ENCODE peak calls at places on chromosome X, in six cellular contexts. Y is pancreas; P is naive thymus-derived CD4-positive, alpha-beta T cell; A is heart left ventricle; C is upper lobe of right lung; E is MM.1S. G is an unnamed sample. For H3K4me1, the result is how much of the 10 kb centered on the place peaks cover.

GRCh38 chrX:130413415-130413814 is 11.6 kb downstream of the RBMX2 start:
- DNase-seq in A (no peak), E (no peak), P (no peak), Y (no peak), C (no peak), G (no peak)

GRCh38 chrX:22171287-22172060 is 101.2 kb upstream of the CBLL2 start:
- DNase-seq in P (no peak), Y (no peak), E (no peak), A (no peak), C (no peak), G (no peak)

GRCh38 chrX:109310031-109310430 is 171.9 kb downstream of the GUCY2F start:
- DNase-seq in E (no peak), A (no peak), C (no peak), Y (no peak), P (no peak), G (no peak)

GRCh38 chrX:67295924-67296323 is 247.9 kb upstream of the AR start:
- DNase-seq in A (no peak), P (no peak), C (no peak), E (no peak), Y (no peak), G (no peak)

GRCh38 chrX:108353452-108353851 is 84.8 kb downstream of the COL4A6 start:
- DNase-seq in P (no peak), Y (no peak), C (no peak), A (no peak), E (no peak), G (no peak)

GRCh38 chrX:39171686-39172085 is 370.4 kb downstream of the MID1IP1 start:
- DNase-seq in E (no peak), Y (no peak), P (no peak), C (no peak), A (no peak), G (no peak)

GRCh38 chrX:109294097-109294815 is 187.6 kb downstream of the GUCY2F start:
- DNase-seq in P (no peak), E (no peak), C (no peak), A (no peak), Y (no peak), G (no peak)

GRCh38 chrX:10484683-10485247 is 135.6 kb downstream of the MID1 start:
- DNase-seq in P (no peak), E (no peak), A (no peak), Y (no peak), C (no peak), G (no peak)

GRCh38 chrX:10579018-10579752 is 41.2 kb downstream of the MID1 start:
- DNase-seq in P (no peak), C (no peak), Y (no peak), A (no peak), E (no peak), G (no peak)

GRCh38 chrX:38474543-38474942 is 86.8 kb upstream of the TSPAN7 start:
- DNase-seq in C (no peak), E (no peak), P (no peak), Y (no peak), A (no peak), G (no peak)

GRCh38 chrX:2710041-2710471 is 19.0 kb downstream of the CD99 start:
- DNase-seq in Y (no peak), C (no peak), E (no peak), P (peak), A (peak), G (no peak)

GRCh38 chrX:135010921-135011320 is 11.4 kb downstream of the RTL8B start:
- DNase-seq in E (no peak), P (no peak), A (no peak), C (no peak), Y (no peak), G (no peak)

GRCh38 chrX:23784487-23785301 is 1.7 kb downstream of the SAT1 start:
- DNase-seq in E (no peak), A (no peak), C (no peak), P (no peak), Y (no peak), G (no peak)

GRCh38 chrX:630007-630921 is at the start of gene SHOX:
- DNase-seq in A (no peak), E (no peak), Y (no peak), C (peak), P (no peak), G (no peak)

GRCh38 chrX:35858916-35859315 is 60.6 kb upstream of the CFAP47 start:
- DNase-seq in A (no peak), P (no peak), E (no peak), Y (no peak), C (no peak), G (no peak)

GRCh38 chrX:153582896-153583295 is 16.0 kb downstream of the CCNQ start:
- DNase-seq in A (peak), C (no peak), Y (no peak), P (peak), E (peak), G (no peak)

GRCh38 chrX:20620301-20620700 is 353.6 kb upstream of the RPS6KA3 start:
- DNase-seq in Y (no peak), E (no peak), P (no peak), A (no peak), C (no peak), G (no peak)

GRCh38 chrX:145213504-145213903 is 33.8 kb upstream of the SPANXN1 start:
- DNase-seq in Y (no peak), E (peak), C (no peak), P (no peak), A (no peak), G (no peak)

GRCh38 chrX:130566028-130566683 is 164.4 kb downstream of the RBMX2 start:
- DNase-seq in C (no peak), A (no peak), E (peak), Y (peak), P (no peak), G (no peak)

GRCh38 chrX:140817943-140818342 is 108.4 kb downstream of the LINC00632 start:
- DNase-seq in P (no peak), Y (no peak), C (no peak), E (peak), A (no peak), G (no peak)

GRCh38 chrX:16711219-16712115 is 1.0 kb downstream of the CTPS2 start:
- DNase-seq in E (no peak), C (no peak), P (no peak), Y (no peak), A (peak), G (no peak)

GRCh38 chrX:154419189-154419588 is 7.8 kb downstream of the TAFAZZIN start:
- DNase-seq in A (no peak), C (no peak), Y (no peak), P (no peak), E (no peak), G (no peak)

GRCh38 chrX:9370888-9371287 is 94.0 kb upstream of the TBL1X start:
- DNase-seq in C (no peak), Y (no peak), E (no peak), P (no peak), A (no peak), G (no peak)

GRCh38 chrX:143788265-143788664 is 67.7 kb upstream of the SPANXN2 start:
- DNase-seq in E (peak), C (no peak), A (no peak), Y (no peak), P (no peak), G (no peak)

GRCh38 chrX:1398431-1399340 is 6.8 kb upstream of the SLC25A6 start:
- DNase-seq in P (no peak), C (peak), Y (no peak), A (peak), E (no peak), G (no peak)

GRCh38 chrX:153703036-153703370 is 15.3 kb downstream of the SLC6A8 start:
- DNase-seq in P (no peak), E (no peak), C (no peak), A (peak), Y (peak), G (no peak)

GRCh38 chrX:138986235-138986634 is 274.7 kb upstream of the FGF13 start:
- DNase-seq in Y (no peak), P (no peak), E (no peak), A (no peak), C (no peak), G (no peak)

GRCh38 chrX:39854772-39855747 is 242.7 kb downstream of the BCOR start:
- DNase-seq in A (no peak), C (no peak), E (peak), Y (no peak), P (peak), G (no peak)

GRCh38 chrX:77446029-77446585 is 1.1 kb upstream of the FGF16 start:
- DNase-seq in P (no peak), C (peak), Y (no peak), A (no peak), E (peak), G (peak)

GRCh38 chrX:148310402-148311200 is 189.8 kb upstream of the AFF2 start:
- DNase-seq in E (peak), P (peak), A (no peak), Y (no peak), C (no peak), G (no peak)

GRCh38 chrX:37509349-37509748 is 62.1 kb upstream of the LANCL3 start:
- DNase-seq in E (peak), P (no peak), A (no peak), C (no peak), Y (no peak), G (no peak)

GRCh38 chrX:110119480-110119879 is 116.6 kb downstream of the TMEM164 start:
- DNase-seq in E (no peak), P (no peak), C (no peak), A (no peak), Y (no peak), G (no peak)

GRCh38 chrX:95539041-95539440 is 1145.6 kb upstream of the DIAPH2 start:
- DNase-seq in Y (no peak), A (no peak), P (no peak), C (no peak), E (no peak), G (no peak)

GRCh38 chrX:10636337-10636736 is 16.0 kb upstream of the MID1 start:
- DNase-seq in A (peak), C (no peak), P (no peak), Y (no peak), E (no peak), G (no peak)

GRCh38 chrX:45714864-45715263 is 514.2 kb upstream of the DIPK2B start:
- DNase-seq in A (no peak), E (no peak), P (no peak), Y (no peak), C (no peak), G (no peak)

GRCh38 chrX:139881130-139881529 is 51.7 kb downstream of the ATP11C start:
- DNase-seq in C (no peak), Y (no peak), A (no peak), P (no peak), E (no peak), G (no peak)

GRCh38 chrX:96763608-96764007 is 79.0 kb downstream of the DIAPH2 start:
- DNase-seq in E (no peak), Y (no peak), P (no peak), A (no peak), C (no peak), G (no peak)

DNA sequence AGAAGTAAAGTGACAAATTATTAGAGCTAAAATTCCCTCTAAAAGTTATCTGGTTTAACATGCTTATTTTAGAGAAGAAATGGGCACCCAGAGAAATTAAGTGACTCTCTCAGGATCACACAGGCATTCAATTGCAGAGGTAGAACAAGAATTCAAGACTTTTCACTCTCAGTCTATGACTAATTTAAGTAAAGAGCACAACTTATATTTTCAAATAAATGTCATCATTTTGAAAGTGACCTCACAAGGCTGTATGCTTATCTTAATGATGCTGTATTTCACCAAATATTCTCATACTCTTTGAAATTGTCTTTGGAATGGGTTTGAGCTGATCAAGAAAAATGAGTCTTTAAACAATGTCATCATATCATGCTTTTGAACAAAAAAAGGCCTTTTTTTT is 15.3 kb downstream of the GPR174 start:
- DNase-seq in A (no peak), C (no peak), Y (no peak), P (no peak), E (no peak), G (no peak)
- H3K4me1 ChIP-seq in A (under half), C (under half), Y (under half), P (under half), E (under half), G (under half)

DNA sequence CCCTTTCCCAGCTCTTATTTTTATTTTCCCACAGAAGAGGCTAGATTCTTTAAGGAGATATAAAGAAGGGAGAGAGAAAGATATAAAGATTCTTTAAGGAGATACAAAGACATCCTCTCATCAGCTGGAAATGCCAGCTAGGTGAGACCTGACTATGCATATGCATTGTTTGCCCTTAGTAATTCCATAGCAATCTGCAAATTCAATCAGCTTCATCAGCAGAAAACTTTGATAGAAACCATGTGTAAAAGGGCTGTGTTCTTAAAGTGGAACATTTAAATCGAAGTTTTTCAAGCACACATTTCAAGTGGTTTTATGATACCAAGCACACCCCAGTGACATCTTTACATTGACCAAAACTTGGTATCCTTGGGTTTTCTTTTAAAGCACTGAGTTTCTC is 24.1 kb downstream of the FHL1 start:
- DNase-seq in P (no peak), A (no peak), E (no peak), C (no peak), Y (no peak), G (no peak)
- H3K4me1 ChIP-seq in P (under half), A (under half), E (under half), C (under half), Y (under half), G (under half)

GRCh38 chrX:120463241-120463640 is 5.9 kb downstream of the LAMP2 start:
- DNase-seq in A (no peak), E (no peak), P (no peak), C (no peak), Y (no peak), G (no peak)
- H3K4me1 ChIP-seq in A (under half), E (under half), P (under half), C (under half), Y (under half), G (under half)

DNA sequence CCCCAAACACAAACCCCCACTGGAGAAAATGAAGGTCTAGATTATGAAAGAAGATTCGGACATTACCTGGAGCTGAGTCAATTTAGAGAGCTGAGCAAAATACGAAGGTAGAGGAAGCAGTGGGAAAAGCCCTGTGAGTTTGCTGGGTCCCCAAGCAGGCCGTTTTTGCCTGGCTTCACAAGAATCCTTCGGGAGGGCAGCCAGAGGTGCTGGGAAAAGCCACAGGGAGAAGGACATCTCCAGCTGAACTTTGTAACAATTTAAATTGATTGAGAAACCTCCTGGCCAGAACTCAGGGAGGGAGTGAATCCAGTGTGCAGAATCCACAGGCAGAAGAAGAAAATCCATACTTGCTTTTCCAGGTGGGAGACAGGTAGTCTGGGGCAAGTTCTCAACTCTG is 319.1 kb upstream of the CT83 start:
- DNase-seq in P (no peak), C (no peak), E (no peak), A (no peak), Y (no peak), G (no peak)
- H3K4me1 ChIP-seq in P (under half), C (under half), E (under half), A (under half), Y (under half), G (under half)

DNA sequence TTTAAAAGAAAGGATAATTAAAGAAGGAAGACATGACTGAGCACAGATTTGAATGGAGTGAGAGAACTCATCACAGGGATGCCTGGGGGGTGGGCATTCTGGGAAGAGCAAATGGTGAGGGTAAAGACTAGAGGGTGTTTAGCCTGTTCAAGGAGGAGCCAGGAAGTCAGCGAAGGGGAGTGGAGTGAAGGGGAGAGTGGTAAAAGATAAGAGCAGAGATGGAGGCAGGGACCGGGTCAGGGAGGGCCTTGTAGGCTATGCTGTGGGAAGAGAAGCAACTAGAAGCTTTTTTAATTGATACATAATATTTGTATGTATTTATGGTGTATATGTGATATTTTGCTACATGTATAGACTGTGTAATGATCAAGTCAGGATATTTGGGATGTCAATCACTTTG is 2.2 kb upstream of the VGLL1 start:
- DNase-seq in E (no peak), C (no peak), A (no peak), P (no peak), Y (no peak), G (no peak)
- H3K4me1 ChIP-seq in E (under half), C (under half), A (under half), P (under half), Y (under half), G (under half)

DNA sequence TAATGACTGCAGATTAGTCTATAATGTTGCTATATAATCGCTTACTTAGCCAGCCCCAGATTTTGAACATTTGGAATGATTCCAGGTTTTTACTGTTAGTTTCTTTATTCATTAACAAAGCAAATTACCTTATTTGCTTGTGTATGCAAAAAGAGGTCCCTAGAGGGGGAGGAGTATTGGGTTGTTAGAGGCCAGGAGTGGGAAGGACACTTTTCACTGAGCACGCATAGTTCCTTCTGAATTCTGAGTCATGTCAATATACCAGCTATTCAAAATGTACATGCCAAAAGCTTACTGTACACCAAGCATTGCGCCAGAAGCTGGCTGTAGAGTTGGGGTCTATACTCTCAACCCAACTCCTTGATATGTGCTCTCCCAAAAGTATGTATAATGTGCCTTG is 5.1 kb upstream of the DGAT2L6 start:
- DNase-seq in C (no peak), P (no peak), Y (no peak), E (no peak), A (no peak), G (no peak)
- H3K4me1 ChIP-seq in C (under half), P (under half), Y (under half), E (under half), A (under half), G (under half)

GRCh38 chrX:41332005-41332404 is 2.0 kb upstream of the DDX3X start:
- DNase-seq in A (no peak), C (no peak), E (no peak), P (no peak), Y (no peak), G (no peak)
- H3K4me1 ChIP-seq in A (under half), C (under half), E (under half), P (under half), Y (under half), G (under half)

DNA sequence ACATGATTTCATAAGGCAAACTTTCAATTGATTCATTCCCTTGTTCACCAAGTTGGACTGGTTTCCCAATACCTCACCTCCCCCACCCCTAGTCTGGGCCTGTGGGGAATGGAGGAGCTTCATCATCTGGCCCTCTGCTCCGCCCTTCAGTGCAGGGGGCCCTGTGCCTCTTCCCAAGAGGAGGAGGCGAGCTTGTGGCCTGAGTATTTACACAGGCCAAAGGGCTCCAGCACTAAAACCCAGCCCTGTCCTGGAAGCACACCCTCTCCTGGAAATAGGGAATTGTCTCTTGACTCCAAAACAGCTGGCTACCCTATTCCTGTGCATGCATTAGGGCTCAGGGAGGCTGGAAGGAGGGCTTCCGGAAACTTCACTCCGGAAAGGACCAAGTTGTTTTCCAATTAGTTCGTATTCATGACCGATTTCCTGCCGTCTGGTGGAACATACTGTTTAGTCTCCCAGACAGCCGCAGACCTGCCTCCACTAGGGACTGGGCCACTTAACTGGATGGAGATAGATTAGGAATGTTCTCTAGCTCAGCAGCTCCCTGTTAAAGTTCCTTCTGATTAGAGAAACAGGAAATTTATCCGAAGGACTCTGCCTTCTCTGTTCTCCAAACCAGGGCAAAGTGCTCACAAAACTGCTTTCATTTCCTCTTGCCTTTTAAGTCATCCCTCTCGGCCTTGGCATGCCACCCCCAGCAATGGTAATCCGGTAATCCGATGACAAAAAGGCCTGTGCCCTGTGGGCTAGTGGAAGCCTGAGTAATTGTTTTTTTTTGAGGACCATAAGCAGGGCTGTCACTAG is 5.8 kb downstream of the SRPX2 start:
- DNase-seq in E (no peak), A (peak), P (no peak), Y (peak), C (peak), G (peak)
- H3K4me1 ChIP-seq in E (under half), A (under half), P (under half), Y (under half), C (under half), G (under half)

DNA sequence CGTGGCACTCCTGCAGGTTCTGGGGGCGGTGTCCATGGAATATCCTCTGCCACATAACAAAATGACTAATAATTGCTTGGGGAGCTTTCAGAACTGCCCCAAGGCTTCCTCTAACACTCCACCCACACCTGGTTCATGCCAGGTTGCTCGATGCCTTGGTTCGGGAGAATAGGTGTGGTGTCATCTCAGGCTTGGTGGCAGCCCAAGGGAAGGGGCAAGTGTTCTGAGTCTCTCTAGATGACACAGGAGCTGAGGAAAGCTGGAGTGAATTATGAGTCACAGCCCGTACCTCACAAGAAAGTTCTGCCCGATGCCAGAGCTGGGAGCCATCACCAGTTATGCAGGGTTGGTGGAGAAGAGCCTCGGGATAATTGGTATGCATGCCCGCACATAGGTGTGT is 14.7 kb downstream of the FTSJ1 start:
- DNase-seq in E (no peak), P (no peak), A (no peak), C (no peak), Y (no peak), G (peak)
- H3K4me1 ChIP-seq in E (under half), P (under half), A (under half), C (under half), Y (under half), G (under half)

GRCh38 chrX:12946406-12946805 is 28.5 kb upstream of the TMSB4X start:
- DNase-seq in P (no peak), E (no peak), A (no peak), Y (no peak), C (no peak), G (no peak)
- H3K4me1 ChIP-seq in P (under half), E (under half), A (under half), Y (under half), C (under half), G (under half)